ENCODE peak calls at places on chromosomes 2 and 18, in seven cellular contexts. W is suprapubic skin, S is transverse colon, U is sigmoid colon, N is esophagus muscularis mucosa, Q is spleen, R is stomach. F is an unnamed sample.

GRCh38 chr2:196718394-196718793 is 78.9 kb downstream of the CCDC150 start:
- DNase-seq in W (no peak), S (no peak), U (no peak), N (no peak), Q (no peak), R (no peak), F (no peak)

GRCh38 chr2:98583516-98583865 is 24.8 kb downstream of the COA5 start:
- DNase-seq in W (no peak), S (no peak), U (no peak), N (no peak), Q (no peak), R (no peak), F (no peak)

GRCh38 chr18:40935423-40935822 is 1019.6 kb upstream of the PIK3C3 start:
- DNase-seq in W (no peak), S (no peak), U (no peak), N (no peak), Q (no peak), R (no peak), F (no peak)

GRCh38 chr2:159615187-159615935 is 987 bp downstream of the BAZ2B start:
- DNase-seq in W (peak), S (peak), U (peak), N (peak), Q (peak), R (peak), F (peak)

GRCh38 chr2:237199577-237199976 is 113.9 kb downstream of the COPS8 start:
- DNase-seq in W (no peak), S (no peak), U (peak), N (peak), Q (no peak), R (no peak), F (no peak)

GRCh38 chr2:9703701-9704221 is 73.0 kb upstream of the YWHAQ start:
- DNase-seq in W (no peak), S (peak), U (no peak), N (no peak), Q (no peak), R (peak), F (no peak)

GRCh38 chr18:55579888-55580287 is 8.1 kb downstream of the TCF4 start:
- DNase-seq in W (no peak), S (no peak), U (no peak), N (no peak), Q (no peak), R (no peak), F (no peak)

GRCh38 chr2:130756041-130756720 is 841 bp downstream of the AMER3 start:
- DNase-seq in W (no peak), S (no peak), U (no peak), N (peak), Q (peak), R (no peak), F (no peak)

GRCh38 chr2:218516614-218517013 is 51.5 kb downstream of the USP37 start:
- DNase-seq in W (no peak), S (no peak), U (no peak), N (no peak), Q (no peak), R (no peak), F (no peak)

GRCh38 chr2:18406219-18406618 is 154.2 kb downstream of the RDH14 start:
- DNase-seq in W (no peak), S (no peak), U (no peak), N (no peak), Q (no peak), R (no peak), F (no peak)

GRCh38 chr2:18404141-18404540 is 156.3 kb downstream of the RDH14 start:
- DNase-seq in W (no peak), S (no peak), U (no peak), N (no peak), Q (no peak), R (no peak), F (no peak)

GRCh38 chr2:18401471-18401870 is 159.0 kb downstream of the RDH14 start:
- DNase-seq in W (no peak), S (no peak), U (no peak), N (no peak), Q (no peak), R (no peak), F (no peak)

GRCh38 chr2:18402888-18403287 is 157.6 kb downstream of the RDH14 start:
- DNase-seq in W (no peak), S (no peak), U (no peak), N (no peak), Q (no peak), R (no peak), F (no peak)

GRCh38 chr2:18404708-18405107 is 155.7 kb downstream of the RDH14 start:
- DNase-seq in W (no peak), S (no peak), U (no peak), N (no peak), Q (no peak), R (no peak), F (no peak)
- H3K4me3 ChIP-seq in W (no peak), S (no peak), U (no peak), N (no peak), Q (no peak), R (no peak), F (no peak)

GRCh38 chr2:4002841-4003403 is 299.5 kb downstream of the DCDC2C start:
- DNase-seq in W (no peak), S (no peak), U (no peak), N (peak), Q (no peak), R (no peak), F (no peak)
- TF ChIP-seq CTCF in W (no peak), S (no peak), U (no peak), N (no peak), Q (no peak), R (no peak), F (no peak)

GRCh38 chr2:60309941-60310680 is 243.3 kb downstream of the BCL11A start:
- DNase-seq in W (no peak), S (no peak), U (no peak), N (no peak), Q (no peak), R (no peak), F (peak)
- TF ChIP-seq POLR2AphosphoS5 in W (no peak), S (no peak), U (no peak), N (no peak), Q (no peak), R (no peak), F (no peak)

GRCh38 chr2:69767034-69767433 is 25.1 kb downstream of the ANXA4 start:
- DNase-seq in W (no peak), S (no peak), U (no peak), N (no peak), Q (no peak), R (no peak), F (no peak)

GRCh38 chr2:69764286-69765058 is 22.5 kb downstream of the ANXA4 start:
- DNase-seq in W (no peak), S (peak), U (no peak), N (no peak), Q (no peak), R (no peak), F (no peak)

GRCh38 chr2:69768217-69768616 is 26.3 kb downstream of the ANXA4 start:
- DNase-seq in W (no peak), S (peak), U (no peak), N (no peak), Q (no peak), R (no peak), F (no peak)

GRCh38 chr2:69766014-69766413 is 24.1 kb downstream of the ANXA4 start:
- DNase-seq in W (no peak), S (no peak), U (no peak), N (no peak), Q (no peak), R (no peak), F (no peak)

DNA sequence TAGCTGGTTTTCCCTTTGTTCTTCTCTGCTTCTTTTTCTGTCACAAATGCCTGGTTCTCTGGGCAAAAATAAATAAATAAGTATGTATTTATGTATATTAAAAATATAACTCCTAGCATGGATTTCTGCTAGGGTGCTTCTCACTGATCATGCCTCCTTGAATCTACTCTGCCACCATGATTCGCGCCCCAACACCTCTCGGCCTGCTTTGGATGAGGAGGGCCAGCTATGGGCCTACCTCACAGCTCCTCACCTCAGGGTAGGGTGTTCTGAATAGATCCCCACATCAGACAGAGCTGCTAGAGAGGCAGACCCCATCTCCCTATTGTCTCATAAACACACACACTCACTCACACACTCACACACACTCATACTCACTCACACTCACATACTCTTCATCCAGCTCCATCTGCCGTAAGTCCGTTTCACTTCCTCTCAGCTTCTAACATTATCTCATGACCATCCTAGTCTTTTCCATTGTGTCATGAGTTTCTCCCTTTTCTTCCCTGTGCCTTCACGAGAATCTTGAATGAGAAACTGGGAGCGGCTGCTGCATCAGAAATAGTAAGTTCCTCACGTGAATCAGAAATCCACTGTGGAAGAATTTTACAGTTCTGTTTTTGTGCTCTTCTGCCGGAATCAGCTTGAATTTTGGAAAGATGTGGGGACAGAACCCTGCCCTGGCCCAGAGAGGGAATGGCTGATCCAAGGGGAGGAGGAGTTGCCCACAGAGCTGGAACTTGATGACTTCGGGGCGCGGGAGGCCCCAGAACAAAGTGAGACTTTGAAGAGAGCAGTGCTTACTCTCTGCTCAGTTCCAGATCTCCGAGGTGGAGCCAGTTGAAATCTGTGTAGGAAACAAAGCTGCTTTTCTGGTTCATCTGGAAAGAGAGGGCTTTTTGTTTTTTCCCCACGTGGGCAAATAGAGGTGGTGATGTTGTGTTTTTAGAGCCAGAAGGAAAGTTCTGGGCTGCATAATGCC is 20.9 kb downstream of the ANXA4 start:
- DNase-seq in W (no peak), S (no peak), U (no peak), N (no peak), Q (no peak), R (peak), F (no peak)
- H3K4me3 ChIP-seq in W (peak), S (no peak), U (no peak), N (no peak), Q (no peak), R (no peak), F (peak)

GRCh38 chr2:19902272-19902730 is 518 bp upstream of the TTC32 start:
- DNase-seq in W (no peak), S (no peak), U (no peak), N (no peak), Q (no peak), R (no peak), F (no peak)
- TF ChIP-seq CTCF in W (no peak), S (no peak), U (no peak), N (no peak), Q (no peak), R (no peak), F (no peak)

GRCh38 chr2:136022747-136023146 is 37.3 kb upstream of the DARS1 start:
- DNase-seq in W (no peak), S (no peak), U (no peak), N (no peak), Q (no peak), R (no peak), F (no peak)

GRCh38 chr2:136024185-136024584 is 38.8 kb upstream of the DARS1 start:
- DNase-seq in W (no peak), S (no peak), U (no peak), N (no peak), Q (no peak), R (no peak), F (no peak)

GRCh38 chr2:136021976-136022375 is 36.5 kb upstream of the DARS1 start:
- DNase-seq in W (no peak), S (no peak), U (no peak), N (no peak), Q (no peak), R (no peak), F (no peak)

GRCh38 chr2:136024616-136025015 is 39.2 kb upstream of the DARS1 start:
- DNase-seq in W (no peak), S (no peak), U (no peak), N (no peak), Q (no peak), R (no peak), F (no peak)

DNA sequence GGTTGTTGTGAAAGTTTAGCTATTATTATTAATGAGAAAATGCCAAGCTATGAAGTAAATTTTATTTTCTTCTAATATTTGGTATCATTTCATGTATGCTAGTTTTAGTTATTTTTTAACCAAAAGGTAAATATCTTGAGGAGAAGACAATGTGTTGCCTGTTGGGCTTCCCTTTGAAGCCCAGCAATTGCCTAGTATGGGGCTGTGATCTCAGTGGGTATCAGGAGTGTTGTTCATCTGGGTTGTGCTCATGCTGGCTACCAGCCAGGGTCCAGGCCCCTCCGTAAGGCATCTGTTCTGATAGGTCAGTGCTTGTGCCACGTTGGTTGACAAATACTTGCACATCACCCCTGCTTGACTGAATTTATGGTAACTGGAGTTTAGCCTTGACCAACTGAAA is 38.0 kb upstream of the DARS1 start:
- DNase-seq in W (no peak), S (no peak), U (no peak), N (no peak), Q (no peak), R (no peak), F (no peak)
- TF ChIP-seq POLR2AphosphoS5 in W (no peak), S (no peak), U (no peak), N (no peak), Q (no peak), R (no peak), F (no peak)

DNA sequence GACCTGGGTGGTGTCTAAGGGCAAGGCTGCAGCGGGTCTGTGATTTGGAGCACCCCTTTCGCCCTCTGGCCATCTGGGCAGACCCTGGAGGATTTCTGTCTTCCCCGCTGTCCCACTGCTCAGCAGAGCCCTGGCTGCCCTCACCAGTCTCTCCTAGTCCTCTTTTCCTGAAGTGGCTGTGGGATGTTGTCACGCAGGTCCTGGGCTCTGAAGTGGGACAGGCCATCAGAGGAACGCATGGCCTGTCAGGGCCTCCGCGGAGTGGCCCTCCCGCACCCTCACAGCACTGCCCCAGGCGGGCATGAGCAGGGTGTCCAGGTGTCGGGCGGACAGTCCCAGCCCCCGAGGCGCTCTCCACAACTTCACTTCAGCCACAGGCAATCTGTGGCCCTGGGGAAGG is 1.1 kb upstream of the TMEM185B start:
- DNase-seq in W (peak), S (peak), U (no peak), N (no peak), Q (peak), R (no peak), F (no peak)
- H3K4me3 ChIP-seq in W (peak), S (no peak), U (no peak), N (peak), Q (peak), R (peak), F (peak)

DNA sequence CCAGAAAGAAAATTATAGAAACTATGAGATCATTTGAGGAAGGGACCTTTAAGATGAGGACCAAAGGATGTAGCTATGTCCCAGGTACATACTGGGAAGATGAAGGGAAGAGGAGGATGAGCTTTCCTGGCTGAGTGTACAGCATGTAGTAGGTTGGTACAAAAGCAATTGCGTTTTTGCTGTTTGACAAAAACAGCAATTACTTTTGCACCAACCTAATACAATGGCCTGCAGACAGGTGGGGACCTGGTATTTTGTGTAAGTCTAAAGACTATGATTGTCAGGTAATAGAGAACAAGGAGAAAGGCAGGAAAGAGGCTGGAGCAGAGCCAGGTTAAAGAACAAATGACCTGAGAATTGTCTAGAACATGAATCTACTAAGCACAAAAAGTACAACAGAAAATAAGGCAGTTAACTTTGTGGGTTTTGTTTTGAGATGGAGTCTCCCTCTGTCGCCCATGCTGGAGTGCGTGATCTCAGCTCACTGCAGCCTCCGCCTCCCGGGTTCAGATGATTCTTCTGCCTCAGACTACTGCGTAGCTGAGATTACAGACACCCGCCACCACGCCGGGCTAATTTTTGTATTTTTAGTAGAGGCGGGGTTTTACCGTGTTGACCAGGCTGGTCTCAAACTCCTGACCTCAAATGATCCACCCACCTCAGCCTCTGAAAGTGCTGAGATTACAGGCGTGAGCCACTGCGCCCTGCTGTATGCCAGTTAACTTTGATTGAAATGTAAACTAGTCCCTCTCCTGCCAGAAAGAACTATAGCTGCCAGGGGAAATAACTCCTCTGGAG is 3.2 kb upstream of the TGOLN2 start:
- DNase-seq in W (no peak), S (no peak), U (no peak), N (no peak), Q (no peak), R (no peak), F (no peak)
- TF ChIP-seq CTCF in W (no peak), S (no peak), U (no peak), N (no peak), Q (no peak), R (no peak), F (no peak)

DNA sequence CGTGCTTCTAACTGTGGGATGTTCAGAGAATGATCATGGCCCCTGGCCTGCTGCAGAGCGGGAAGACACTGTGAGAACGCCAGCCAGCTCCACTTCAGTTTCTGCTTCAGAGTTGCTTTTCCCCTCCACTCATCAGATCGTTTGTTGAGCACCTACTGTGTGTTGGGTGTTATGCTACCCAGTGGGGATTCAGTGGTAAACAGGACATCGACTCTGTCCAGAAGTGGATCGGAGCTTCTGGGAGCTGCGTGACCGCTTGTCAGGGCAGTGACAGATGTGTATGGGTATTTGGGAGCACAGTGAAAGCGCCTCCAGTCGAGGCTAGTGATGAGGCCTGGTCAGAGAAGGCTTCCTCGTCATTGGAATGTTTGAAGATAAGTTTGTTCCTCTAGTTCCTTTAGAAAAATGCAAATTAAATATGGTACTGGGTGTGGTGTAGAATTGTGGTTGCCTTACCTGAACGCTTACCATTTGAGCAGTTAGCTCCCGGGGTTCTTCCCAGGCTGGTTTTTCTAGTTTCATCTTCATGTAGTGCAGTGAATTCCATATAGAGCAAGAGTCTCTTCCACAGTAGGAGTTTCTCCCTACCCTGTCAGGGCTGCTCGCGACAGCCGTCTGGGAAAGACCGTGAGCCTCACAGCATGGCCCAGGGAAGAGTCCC is 2.8 kb downstream of the RAB12 start:
- DNase-seq in W (no peak), S (no peak), U (no peak), N (no peak), Q (no peak), R (no peak), F (no peak)
- TF ChIP-seq POLR2AphosphoS5 in W (no peak), S (no peak), U (no peak), N (no peak), Q (no peak), R (no peak), F (no peak)

GRCh38 chr18:22171839-22172582 is 2.6 kb downstream of the GATA6 start:
- DNase-seq in W (no peak), S (no peak), U (no peak), N (peak), Q (no peak), R (no peak), F (no peak)
- H3K4me3 ChIP-seq in W (peak), S (peak), U (peak), N (peak), Q (peak), R (peak), F (peak)

F was measured in vagina.